ENCODE peak calls at places on chromosomes 5 and 9, in six cellular contexts. One of them, this sample, is unnamed.

GRCh38 chr5:43001748-43002147 is 38.4 kb downstream of the ANXA2R start:
- DNase-seq in pancreas: no peak
- DNase-seq in lower leg skin: no peak
- DNase-seq in AG09309: no peak
- DNase-seq in nephron progenitor cell: no peak
- DNase-seq in activated B cell treated with CpG ODN at 0.5 μM for 24 hours: no peak
- DNase-seq in this sample: no peak

GRCh38 chr5:160272041-160272663 is 40.2 kb downstream of the CCNJL start:
- DNase-seq in pancreas: no peak
- DNase-seq in lower leg skin: no peak
- DNase-seq in AG09309: no peak
- DNase-seq in nephron progenitor cell: no peak
- DNase-seq in activated B cell treated with CpG ODN at 0.5 μM for 24 hours: no peak
- DNase-seq in this sample: no peak

GRCh38 chr5:84091400-84091799 is 293.3 kb downstream of the EDIL3 start:
- DNase-seq in pancreas: no peak
- DNase-seq in lower leg skin: no peak
- DNase-seq in AG09309: no peak
- DNase-seq in nephron progenitor cell: no peak
- DNase-seq in activated B cell treated with CpG ODN at 0.5 μM for 24 hours: no peak
- DNase-seq in this sample: no peak

GRCh38 chr9:32884482-32884881 is 101.1 kb downstream of the TMEM215 start:
- DNase-seq in pancreas: no peak
- DNase-seq in lower leg skin: no peak
- DNase-seq in AG09309: no peak
- DNase-seq in nephron progenitor cell: no peak
- DNase-seq in activated B cell treated with CpG ODN at 0.5 μM for 24 hours: no peak
- DNase-seq in this sample: no peak

GRCh38 chr5:146221234-146221633 is 17.8 kb downstream of the RBM27 start:
- DNase-seq in pancreas: no peak
- DNase-seq in lower leg skin: no peak
- DNase-seq in AG09309: no peak
- DNase-seq in nephron progenitor cell: no peak
- DNase-seq in activated B cell treated with CpG ODN at 0.5 μM for 24 hours: no peak
- DNase-seq in this sample: no peak

GRCh38 chr5:176614805-176615478 is 5.0 kb upstream of the GPRIN1 start:
- DNase-seq in pancreas: no peak
- DNase-seq in lower leg skin: no peak
- DNase-seq in AG09309: no peak
- DNase-seq in nephron progenitor cell: no peak
- DNase-seq in activated B cell treated with CpG ODN at 0.5 μM for 24 hours: no peak
- DNase-seq in this sample: peak

GRCh38 chr9:137167752-137168574 is 1.9 kb downstream of the LRRC26 start:
- DNase-seq in pancreas: no peak
- DNase-seq in lower leg skin: no peak
- DNase-seq in AG09309: no peak
- DNase-seq in nephron progenitor cell: peak
- DNase-seq in activated B cell treated with CpG ODN at 0.5 μM for 24 hours: no peak
- DNase-seq in this sample: no peak

GRCh38 chr5:33334829-33335228 is 105.9 kb upstream of the TARS1 start:
- DNase-seq in pancreas: no peak
- DNase-seq in lower leg skin: no peak
- DNase-seq in AG09309: no peak
- DNase-seq in nephron progenitor cell: no peak
- DNase-seq in activated B cell treated with CpG ODN at 0.5 μM for 24 hours: no peak
- DNase-seq in this sample: no peak

GRCh38 chr5:55896663-55897062 is 45.5 kb downstream of the IL31RA start:
- DNase-seq in pancreas: no peak
- DNase-seq in lower leg skin: no peak
- DNase-seq in AG09309: peak
- DNase-seq in nephron progenitor cell: no peak
- DNase-seq in activated B cell treated with CpG ODN at 0.5 μM for 24 hours: no peak
- DNase-seq in this sample: no peak

GRCh38 chr9:96476591-96476990 is 26.6 kb downstream of the HABP4 start:
- DNase-seq in pancreas: no peak
- DNase-seq in lower leg skin: no peak
- DNase-seq in AG09309: no peak
- DNase-seq in nephron progenitor cell: no peak
- DNase-seq in activated B cell treated with CpG ODN at 0.5 μM for 24 hours: no peak
- DNase-seq in this sample: no peak

GRCh38 chr9:74935008-74935407 is 17.7 kb downstream of the C9orf40 start:
- DNase-seq in pancreas: no peak
- DNase-seq in lower leg skin: no peak
- DNase-seq in AG09309: no peak
- DNase-seq in nephron progenitor cell: no peak
- DNase-seq in activated B cell treated with CpG ODN at 0.5 μM for 24 hours: no peak
- DNase-seq in this sample: no peak

GRCh38 chr5:114360816-114361723 is 800 bp upstream of the KCNN2 start:
- DNase-seq in pancreas: peak
- DNase-seq in lower leg skin: no peak
- DNase-seq in AG09309: no peak
- DNase-seq in nephron progenitor cell: peak
- DNase-seq in activated B cell treated with CpG ODN at 0.5 μM for 24 hours: no peak
- DNase-seq in this sample: peak

GRCh38 chr9:18385676-18386075 is 88.3 kb upstream of the ADAMTSL1 start:
- DNase-seq in pancreas: no peak
- DNase-seq in lower leg skin: no peak
- DNase-seq in AG09309: peak
- DNase-seq in nephron progenitor cell: no peak
- DNase-seq in activated B cell treated with CpG ODN at 0.5 μM for 24 hours: no peak
- DNase-seq in this sample: no peak

GRCh38 chr9:116643691-116644090 is 43.4 kb upstream of the TRIM32 start:
- DNase-seq in pancreas: no peak
- DNase-seq in lower leg skin: no peak
- DNase-seq in AG09309: no peak
- DNase-seq in nephron progenitor cell: no peak
- DNase-seq in activated B cell treated with CpG ODN at 0.5 μM for 24 hours: no peak
- DNase-seq in this sample: no peak

GRCh38 chr9:116641292-116642059 is 45.6 kb upstream of the TRIM32 start:
- DNase-seq in pancreas: no peak
- DNase-seq in lower leg skin: no peak
- DNase-seq in AG09309: no peak
- DNase-seq in nephron progenitor cell: no peak
- DNase-seq in activated B cell treated with CpG ODN at 0.5 μM for 24 hours: no peak
- DNase-seq in this sample: no peak

GRCh38 chr9:116644099-116644688 is 42.9 kb upstream of the TRIM32 start:
- DNase-seq in pancreas: no peak
- DNase-seq in lower leg skin: no peak
- DNase-seq in AG09309: no peak
- DNase-seq in nephron progenitor cell: no peak
- DNase-seq in activated B cell treated with CpG ODN at 0.5 μM for 24 hours: no peak
- DNase-seq in this sample: no peak

GRCh38 chr9:116646661-116647514 is 40.2 kb upstream of the TRIM32 start:
- DNase-seq in pancreas: no peak
- DNase-seq in lower leg skin: no peak
- DNase-seq in AG09309: no peak
- DNase-seq in nephron progenitor cell: no peak
- DNase-seq in activated B cell treated with CpG ODN at 0.5 μM for 24 hours: no peak
- DNase-seq in this sample: peak

DNA sequence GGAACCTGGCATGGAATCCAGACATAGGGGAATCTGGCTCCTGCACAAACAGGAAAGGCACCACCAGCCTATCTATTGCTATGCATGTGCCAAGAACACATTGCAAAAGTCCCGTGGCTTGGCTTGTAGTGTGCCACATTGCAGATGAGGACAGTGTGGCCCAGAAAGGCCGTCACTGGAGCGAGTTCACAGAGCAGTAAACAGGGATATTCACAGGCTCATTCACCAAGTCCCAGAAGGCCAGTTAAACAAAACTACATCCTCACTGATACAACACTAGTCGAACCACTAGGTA is 39.6 kb upstream of the TRIM32 start:
- DNase-seq in pancreas: no peak
- DNase-seq in lower leg skin: peak
- DNase-seq in AG09309: no peak
- DNase-seq in nephron progenitor cell: no peak
- DNase-seq in activated B cell treated with CpG ODN at 0.5 μM for 24 hours: no peak
- DNase-seq in this sample: no peak
- TF ChIP-seq CTCF in pancreas: no peak
- TF ChIP-seq CTCF in lower leg skin: no peak
- TF ChIP-seq CTCF in AG09309: no peak
- TF ChIP-seq CTCF in nephron progenitor cell: no peak
- TF ChIP-seq CTCF in activated B cell treated with CpG ODN at 0.5 μM for 24 hours: no peak
- TF ChIP-seq CTCF in this sample: no peak

GRCh38 chr9:70119786-70120185 is 76.1 kb downstream of the MAMDC2 start:
- DNase-seq in pancreas: no peak
- DNase-seq in lower leg skin: no peak
- DNase-seq in AG09309: no peak
- DNase-seq in nephron progenitor cell: no peak
- DNase-seq in activated B cell treated with CpG ODN at 0.5 μM for 24 hours: no peak
- DNase-seq in this sample: no peak

GRCh38 chr9:70121818-70122436 is 78.3 kb downstream of the MAMDC2 start:
- DNase-seq in pancreas: no peak
- DNase-seq in lower leg skin: no peak
- DNase-seq in AG09309: no peak
- DNase-seq in nephron progenitor cell: no peak
- DNase-seq in activated B cell treated with CpG ODN at 0.5 μM for 24 hours: no peak
- DNase-seq in this sample: no peak

GRCh38 chr9:70117835-70118319 is 74.2 kb downstream of the MAMDC2 start:
- DNase-seq in pancreas: no peak
- DNase-seq in lower leg skin: no peak
- DNase-seq in AG09309: no peak
- DNase-seq in nephron progenitor cell: no peak
- DNase-seq in activated B cell treated with CpG ODN at 0.5 μM for 24 hours: no peak
- DNase-seq in this sample: peak

GRCh38 chr9:70123695-70124094 is 80.0 kb downstream of the MAMDC2 start:
- DNase-seq in pancreas: no peak
- DNase-seq in lower leg skin: no peak
- DNase-seq in AG09309: no peak
- DNase-seq in nephron progenitor cell: no peak
- DNase-seq in activated B cell treated with CpG ODN at 0.5 μM for 24 hours: no peak
- DNase-seq in this sample: no peak

DNA sequence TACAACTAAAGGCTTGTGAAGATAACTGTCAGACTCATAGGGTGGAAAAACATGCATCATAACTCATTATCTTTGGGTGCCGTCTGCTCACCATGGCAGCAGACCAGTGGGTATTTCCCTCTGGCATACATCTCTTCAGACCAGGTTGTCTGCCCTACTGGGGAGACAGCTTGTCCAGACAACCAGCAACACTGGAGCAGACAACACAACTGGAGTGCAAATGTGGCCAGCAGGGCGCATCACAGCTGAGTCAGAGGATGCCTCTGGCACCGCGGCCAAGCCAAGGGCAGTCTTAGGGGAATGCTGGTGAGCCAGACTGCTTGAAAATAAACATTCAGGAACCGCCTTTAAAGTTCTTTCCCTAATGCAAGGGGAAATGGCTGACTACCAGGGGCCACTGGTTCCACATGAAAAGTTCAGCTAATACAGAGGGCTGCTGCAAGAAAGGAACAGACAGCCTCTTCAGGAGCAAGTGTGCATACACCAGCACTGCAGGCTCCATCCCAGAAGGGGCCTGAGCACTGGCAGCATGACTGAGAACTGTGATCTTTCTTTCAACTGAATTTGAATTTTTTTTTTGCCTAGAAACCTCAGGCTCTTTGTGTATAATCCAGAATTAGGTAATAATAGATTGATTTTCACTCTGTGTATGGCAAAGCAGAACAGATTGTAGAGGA is 77.3 kb downstream of the MAMDC2 start:
- DNase-seq in pancreas: no peak
- DNase-seq in lower leg skin: peak
- DNase-seq in AG09309: peak
- DNase-seq in nephron progenitor cell: no peak
- DNase-seq in activated B cell treated with CpG ODN at 0.5 μM for 24 hours: no peak
- DNase-seq in this sample: peak
- TF ChIP-seq CTCF in pancreas: no peak
- TF ChIP-seq CTCF in lower leg skin: no peak
- TF ChIP-seq CTCF in AG09309: peak
- TF ChIP-seq CTCF in nephron progenitor cell: no peak
- TF ChIP-seq CTCF in activated B cell treated with CpG ODN at 0.5 μM for 24 hours: no peak
- TF ChIP-seq CTCF in this sample: no peak

GRCh38 chr9:91586282-91586681 is 162.7 kb upstream of the NFIL3 start:
- DNase-seq in pancreas: no peak
- DNase-seq in lower leg skin: no peak
- DNase-seq in AG09309: no peak
- DNase-seq in nephron progenitor cell: no peak
- DNase-seq in activated B cell treated with CpG ODN at 0.5 μM for 24 hours: no peak
- DNase-seq in this sample: no peak

GRCh38 chr9:91583996-91584395 is 160.4 kb upstream of the NFIL3 start:
- DNase-seq in pancreas: no peak
- DNase-seq in lower leg skin: no peak
- DNase-seq in AG09309: no peak
- DNase-seq in nephron progenitor cell: no peak
- DNase-seq in activated B cell treated with CpG ODN at 0.5 μM for 24 hours: no peak
- DNase-seq in this sample: no peak

GRCh38 chr9:91577540-91577939 is 153.9 kb upstream of the NFIL3 start:
- DNase-seq in pancreas: no peak
- DNase-seq in lower leg skin: no peak
- DNase-seq in AG09309: no peak
- DNase-seq in nephron progenitor cell: peak
- DNase-seq in activated B cell treated with CpG ODN at 0.5 μM for 24 hours: no peak
- DNase-seq in this sample: no peak

GRCh38 chr9:91580136-91580535 is 156.5 kb upstream of the NFIL3 start:
- DNase-seq in pancreas: no peak
- DNase-seq in lower leg skin: no peak
- DNase-seq in AG09309: no peak
- DNase-seq in nephron progenitor cell: no peak
- DNase-seq in activated B cell treated with CpG ODN at 0.5 μM for 24 hours: no peak
- DNase-seq in this sample: no peak

GRCh38 chr9:91583161-91583875 is 159.7 kb upstream of the NFIL3 start:
- DNase-seq in pancreas: no peak
- DNase-seq in lower leg skin: no peak
- DNase-seq in AG09309: no peak
- DNase-seq in nephron progenitor cell: no peak
- DNase-seq in activated B cell treated with CpG ODN at 0.5 μM for 24 hours: no peak
- DNase-seq in this sample: no peak
- TF ChIP-seq CTCF in pancreas: no peak
- TF ChIP-seq CTCF in lower leg skin: no peak
- TF ChIP-seq CTCF in AG09309: no peak
- TF ChIP-seq CTCF in nephron progenitor cell: no peak
- TF ChIP-seq CTCF in activated B cell treated with CpG ODN at 0.5 μM for 24 hours: no peak
- TF ChIP-seq CTCF in this sample: no peak

DNA sequence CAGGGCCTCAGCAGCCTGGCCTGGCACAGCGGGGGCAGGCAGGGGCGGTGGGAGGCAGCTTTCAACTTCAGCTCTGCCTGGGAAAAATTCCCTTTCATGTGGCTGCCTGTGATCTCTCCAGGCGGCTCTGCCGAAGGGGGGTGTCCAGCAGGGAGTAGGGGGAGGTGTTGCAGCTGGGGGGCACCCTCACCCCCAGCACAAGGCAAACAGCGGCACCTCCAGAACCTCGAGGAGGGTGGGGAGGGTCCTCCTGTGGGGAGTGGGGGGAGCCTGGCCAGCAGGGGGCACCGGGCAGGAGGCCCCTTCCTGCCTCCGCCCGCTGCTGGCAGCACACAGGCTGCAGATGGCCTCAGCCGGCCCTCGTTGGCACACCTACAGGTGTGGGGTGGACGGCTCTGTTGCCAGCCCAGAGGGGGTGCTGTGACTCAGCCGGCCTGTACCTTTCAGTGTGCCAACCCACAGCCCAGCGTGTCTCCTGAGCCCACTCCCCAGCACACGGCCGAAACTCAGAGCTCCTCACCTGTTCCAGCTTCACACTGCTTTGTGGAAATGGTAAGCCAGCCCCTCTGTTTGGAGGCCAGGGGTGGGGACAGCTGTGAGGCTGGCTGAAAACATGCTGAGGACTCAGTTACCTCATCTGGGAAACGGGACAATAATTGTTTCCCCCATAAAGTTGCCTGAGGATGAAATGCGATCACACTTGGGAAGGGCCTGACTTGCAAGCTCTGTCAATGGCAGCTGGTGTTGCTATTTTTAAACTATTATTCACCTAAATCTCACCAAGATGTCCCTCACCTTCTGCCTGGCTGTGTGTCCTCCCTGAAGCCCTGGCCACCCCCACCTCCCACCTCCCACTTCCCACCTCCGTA is 37.0 kb downstream of the CXXC5 start:
- DNase-seq in pancreas: peak
- DNase-seq in lower leg skin: no peak
- DNase-seq in AG09309: no peak
- DNase-seq in nephron progenitor cell: no peak
- DNase-seq in activated B cell treated with CpG ODN at 0.5 μM for 24 hours: no peak
- DNase-seq in this sample: no peak
- TF ChIP-seq CTCF in pancreas: peak
- TF ChIP-seq CTCF in lower leg skin: no peak
- TF ChIP-seq CTCF in AG09309: no peak
- TF ChIP-seq CTCF in nephron progenitor cell: peak
- TF ChIP-seq CTCF in activated B cell treated with CpG ODN at 0.5 μM for 24 hours: no peak
- TF ChIP-seq CTCF in this sample: no peak

This sample was measured in Calu3.